ENCODE peak calls at places on chromosome 12, in nine cellular contexts. T, Y, S, W, H, K, U, L and I are unnamed samples.

GRCh38 chr12:104784592-104784991 is 173.5 kb downstream of the SLC41A2 start:
- DNase-seq in T (no peak), Y (no peak), S (no peak), W (no peak), H (no peak), K (no peak), U (no peak), L (peak; percentile 71), I (no peak)

GRCh38 chr12:132608231-132609171 is 1.9 kb downstream of the LRCOL1 start:
- DNase-seq in T (no peak), Y (peak; percentile 34), S (no peak), W (no peak), H (no peak), K (no peak), U (no peak), L (peak; percentile 51), I (no peak)

GRCh38 chr12:57552692-57553321 is 3.0 kb downstream of the KIF5A start:
- DNase-seq in T (no peak), Y (no peak), S (no peak), W (no peak), H (no peak), K (no peak), U (no peak), L (peak; percentile 55), I (no peak)

GRCh38 chr12:105106621-105107020 is 910 bp upstream of the WASHC4 start:
- DNase-seq in T (peak; percentile 18), Y (no peak), S (no peak), W (no peak), H (peak; percentile 43), K (no peak), U (no peak), L (no peak), I (no peak)

GRCh38 chr12:117360551-117361311 is 695 bp downstream of the NOS1 start:
- DNase-seq in T (no peak), Y (peak; percentile 71), S (no peak), W (peak; percentile 89), H (no peak), K (no peak), U (no peak), L (peak; percentile 86), I (no peak)

GRCh38 chr12:3004655-3005565 is 45.7 kb downstream of the TEAD4 start:
- DNase-seq in T (no peak), Y (peak; percentile 85), S (no peak), W (peak; percentile 78), H (no peak), K (no peak), U (no peak), L (peak; percentile 72), I (no peak)

GRCh38 chr12:85423947-85424346 is 143.9 kb downstream of the ALX1 start:
- DNase-seq in T (no peak), Y (no peak), S (no peak), W (no peak), H (no peak), K (no peak), U (no peak), L (no peak), I (no peak)

GRCh38 chr12:128930591-128930990 is 77.3 kb downstream of the GLT1D1 start:
- DNase-seq in T (no peak), Y (no peak), S (no peak), W (no peak), H (no peak), K (no peak), U (no peak), L (peak; percentile 53), I (no peak)

GRCh38 chr12:104458645-104459555 is 2.2 kb downstream of the CHST11 start:
- DNase-seq in T (peak; percentile 41), Y (peak; percentile 28), S (no peak), W (peak; percentile 54), H (peak; percentile 25), K (no peak), U (peak; percentile 50), L (peak; percentile 80), I (peak; percentile 22)

GRCh38 chr12:31033681-31034080 is 40.0 kb upstream of the DDX11 start:
- DNase-seq in T (no peak), Y (no peak), S (no peak), W (no peak), H (no peak), K (no peak), U (no peak), L (peak; percentile 38), I (no peak)

GRCh38 chr12:109610523-109610922 is 36.9 kb downstream of the MVK start:
- DNase-seq in T (no peak), Y (no peak), S (no peak), W (no peak), H (no peak), K (no peak), U (no peak), L (no peak), I (no peak)

GRCh38 chr12:129202109-129202814 is 349.0 kb downstream of the GLT1D1 start:
- DNase-seq in T (no peak), Y (no peak), S (no peak), W (no peak), H (no peak), K (no peak), U (no peak), L (peak; percentile 48), I (no peak)

GRCh38 chr12:64669270-64669842 is 59.1 kb downstream of the RASSF3 start:
- DNase-seq in T (peak; percentile 92), Y (peak; percentile 47), S (no peak), W (peak; percentile 43), H (peak; percentile 17), K (no peak), U (peak; percentile 81), L (peak; percentile 78), I (peak; percentile 41)

GRCh38 chr12:120922279-120922678 is 18.1 kb upstream of the SPPL3 start:
- DNase-seq in T (no peak), Y (no peak), S (no peak), W (peak; percentile 43), H (no peak), K (no peak), U (no peak), L (peak; percentile 66), I (no peak)

GRCh38 chr12:13223941-13224340 is 27.4 kb downstream of the EMP1 start:
- DNase-seq in T (no peak), Y (no peak), S (no peak), W (no peak), H (no peak), K (no peak), U (no peak), L (no peak), I (no peak)

GRCh38 chr12:100699209-100699608 is 95.4 kb upstream of the ANO4 start:
- DNase-seq in T (no peak), Y (no peak), S (no peak), W (no peak), H (no peak), K (no peak), U (no peak), L (no peak), I (no peak)

GRCh38 chr12:80241576-80242273 is 142.4 kb downstream of the OTOGL start:
- DNase-seq in T (no peak), Y (no peak), S (no peak), W (no peak), H (peak; percentile 18), K (no peak), U (peak; percentile 67), L (no peak), I (no peak)

GRCh38 chr12:102512523-102512922 is 32.2 kb upstream of the IGF1 start:
- DNase-seq in T (no peak), Y (no peak), S (no peak), W (no peak), H (no peak), K (no peak), U (no peak), L (no peak), I (no peak)

GRCh38 chr12:108788911-108789310 is 57.6 kb upstream of the CORO1C start:
- DNase-seq in T (no peak), Y (no peak), S (no peak), W (peak; percentile 25), H (no peak), K (no peak), U (no peak), L (no peak), I (no peak)

GRCh38 chr12:118418385-118419057 is 42.2 kb downstream of the SUDS3 start:
- DNase-seq in T (no peak), Y (no peak), S (no peak), W (no peak), H (peak; percentile 64), K (no peak), U (peak; percentile 66), L (no peak), I (no peak)

DNA sequence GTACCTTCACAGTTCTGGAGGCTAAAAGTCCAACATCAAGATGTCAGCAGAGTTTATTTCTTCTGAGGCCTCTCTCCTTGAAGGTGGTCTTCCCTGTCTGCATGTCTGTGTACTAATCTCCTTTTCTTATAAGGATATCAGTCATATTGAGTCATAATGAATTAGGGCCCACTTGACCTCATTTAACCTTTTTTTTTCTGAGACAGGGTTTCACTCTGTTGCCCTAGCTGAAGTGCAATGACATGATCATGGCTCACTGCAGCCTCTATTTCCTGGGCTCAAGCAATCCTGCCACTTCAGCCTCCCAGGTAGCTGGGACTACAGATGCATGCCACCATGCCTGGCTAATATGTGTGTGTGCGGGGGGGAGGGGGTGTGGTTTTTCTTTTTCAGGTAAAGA is 41.7 kb downstream of the PPM1H start:
- DNase-seq in T (no peak), Y (no peak), S (no peak), W (no peak), H (no peak), K (no peak), U (no peak), L (no peak), I (no peak)
- H3K36me3 ChIP-seq in T (no peaks in the 10 kb centered on the region), Y (no peaks in the 10 kb centered on the region), S (no peaks in the 10 kb centered on the region), W (no peaks in the 10 kb centered on the region), H (no peaks in the 10 kb centered on the region), K (no peaks in the 10 kb centered on the region), U (no peaks in the 10 kb centered on the region), L (no peaks in the 10 kb centered on the region), I (no peaks in the 10 kb centered on the region)

GRCh38 chr12:21478756-21479455 is 22.5 kb downstream of the RECQL start:
- DNase-seq in T (no peak), Y (no peak), S (no peak), W (no peak), H (no peak), K (no peak), U (no peak), L (no peak), I (no peak)
- H3K36me3 ChIP-seq in T (peaks cover 91% of the 10 kb centered on the region), Y (peaks cover 90% of the 10 kb centered on the region), S (peaks cover 2% of the 10 kb centered on the region), W (peaks cover 3% of the 10 kb centered on the region), H (peaks cover 32% of the 10 kb centered on the region), K (peaks cover 15% of the 10 kb centered on the region), U (peaks cover 26% of the 10 kb centered on the region), L (peaks cover 90% of the 10 kb centered on the region), I (peaks cover 52% of the 10 kb centered on the region)

GRCh38 chr12:10701843-10702242 is 21.3 kb downstream of the YBX3 start:
- DNase-seq in T (no peak), Y (no peak), S (no peak), W (no peak), H (no peak), K (no peak), U (no peak), L (no peak), I (no peak)
- H3K36me3 ChIP-seq in T (no peaks in the 10 kb centered on the region), Y (no peaks in the 10 kb centered on the region), S (no peaks in the 10 kb centered on the region), W (peaks cover 38% of the 10 kb centered on the region), H (peaks cover 79% of the 10 kb centered on the region), K (peaks cover 46% of the 10 kb centered on the region), U (peaks cover 5% of the 10 kb centered on the region), L (peaks cover 86% of the 10 kb centered on the region), I (peaks cover 96% of the 10 kb centered on the region)

GRCh38 chr12:65867428-65867827 is 43.1 kb downstream of the HMGA2 start:
- DNase-seq in T (no peak), Y (no peak), S (no peak), W (no peak), H (peak; percentile 76), K (no peak), U (peak; percentile 40), L (no peak), I (no peak)
- H3K36me3 ChIP-seq in T (no peaks in the 10 kb centered on the region), Y (peaks cover 56% of the 10 kb centered on the region), S (peaks cover 2% of the 10 kb centered on the region), W (no peaks in the 10 kb centered on the region), H (peaks cover 79% of the 10 kb centered on the region), K (peaks cover 25% of the 10 kb centered on the region), U (no peaks in the 10 kb centered on the region), L (peaks cover 95% of the 10 kb centered on the region), I (no peaks in the 10 kb centered on the region)